ENCODE peak calls at places on chromosomes 7 and 10, in eight cellular contexts. T is PC-3; A is CD4-positive, alpha-beta T cell; V is stimulated activated CD4-positive, alpha-beta T cell treated with anti-CD3 and anti-CD28 coated beads, Interleukin-2, amount 100 ng/mL, for 48 hours; N is ACHN; H is naive thymus-derived CD8-positive, alpha-beta T cell; D is H7; I is prostate gland. X is an unnamed sample.

GRCh38 chr10:114208351-114208750 is 29.2 kb downstream of the TDRD1 start:
- DNase-seq in T (no peak), A (no peak), V (no peak), N (no peak), H (no peak), D (no peak), I (no peak), X (no peak)

GRCh38 chr10:90587081-90587491 is 270.8 kb downstream of the HTR7 start:
- DNase-seq in T (peak), A (no peak), V (no peak), N (no peak), H (no peak), D (no peak), I (no peak), X (no peak)

GRCh38 chr10:100878291-100878910 is 34.4 kb upstream of the SLF2 start:
- DNase-seq in T (peak), A (no peak), V (peak), N (peak), H (peak), D (peak), I (peak), X (peak)

GRCh38 chr7:55250313-55250712 is 114.8 kb upstream of the LANCL2 start:
- DNase-seq in T (peak), A (no peak), V (no peak), N (peak), H (no peak), D (peak), I (no peak), X (no peak)

GRCh38 chr7:93811198-93811597 is 79.4 kb downstream of the TFPI2 start:
- DNase-seq in T (no peak), A (no peak), V (no peak), N (no peak), H (no peak), D (no peak), I (no peak), X (no peak)

GRCh38 chr10:1465421-1465902 is 271.9 kb downstream of the ADARB2 start:
- DNase-seq in T (no peak), A (no peak), V (no peak), N (no peak), H (no peak), D (peak), I (no peak), X (no peak)

GRCh38 chr7:110877086-110877485 is 213.8 kb upstream of the LRRN3 start:
- DNase-seq in T (no peak), A (no peak), V (no peak), N (no peak), H (no peak), D (no peak), I (no peak), X (no peak)

GRCh38 chr7:99825451-99825850 is 2.4 kb upstream of the CYP3A43 start:
- DNase-seq in T (no peak), A (no peak), V (no peak), N (no peak), H (no peak), D (no peak), I (no peak), X (no peak)

GRCh38 chr7:116210345-116211005 is at the start of gene TES:
- DNase-seq in T (peak), A (peak), V (peak), N (peak), H (peak), D (peak), I (peak), X (peak)

GRCh38 chr7:34133983-34134782 is 228.8 kb downstream of the BMPER start:
- DNase-seq in T (peak), A (no peak), V (peak), N (peak), H (no peak), D (peak), I (peak), X (peak)

X was measured in left lobe of liver.